ENCODE peak calls at places on chromosomes 6 and 20, in six cellular contexts. One of them, this sample, is unnamed.

GRCh38 chr6:30679765-30680535 is 6.5 kb downstream of the PPP1R18 start:
- DNase-seq in PC-3: no peak
- DNase-seq in heart right ventricle: no peak
- DNase-seq in left lung: no peak
- DNase-seq in choroid plexus epithelial cell: no peak
- DNase-seq in GM20000: no peak
- DNase-seq in this sample: no peak

GRCh38 chr20:39968495-39968894 is 720.5 kb downstream of the MAFB start:
- DNase-seq in left lung: no peak
- DNase-seq in heart right ventricle: no peak
- DNase-seq in GM20000: no peak
- DNase-seq in PC-3: no peak
- DNase-seq in choroid plexus epithelial cell: no peak
- DNase-seq in this sample: no peak

GRCh38 chr6:113306552-113307145 is 550.5 kb upstream of the MARCKS start:
- DNase-seq in choroid plexus epithelial cell: peak
- DNase-seq in GM20000: peak
- DNase-seq in PC-3: peak
- DNase-seq in left lung: peak
- DNase-seq in heart right ventricle: peak
- DNase-seq in this sample: peak

GRCh38 chr6:3650959-3651697 is 100.4 kb downstream of the PXDC1 start:
- DNase-seq in GM20000: no peak
- DNase-seq in left lung: no peak
- DNase-seq in PC-3: no peak
- DNase-seq in choroid plexus epithelial cell: no peak
- DNase-seq in heart right ventricle: no peak
- DNase-seq in this sample: no peak

GRCh38 chr20:7272512-7272911 is 505.0 kb downstream of the BMP2 start:
- DNase-seq in left lung: no peak
- DNase-seq in heart right ventricle: no peak
- DNase-seq in choroid plexus epithelial cell: peak
- DNase-seq in GM20000: no peak
- DNase-seq in PC-3: peak
- DNase-seq in this sample: no peak

GRCh38 chr6:163738725-163739124 is 324.2 kb downstream of the QKI start:
- DNase-seq in GM20000: no peak
- DNase-seq in heart right ventricle: no peak
- DNase-seq in PC-3: no peak
- DNase-seq in choroid plexus epithelial cell: peak
- DNase-seq in left lung: no peak
- DNase-seq in this sample: peak

GRCh38 chr6:93391982-93392381 is 27.4 kb downstream of the EPHA7 start:
- DNase-seq in GM20000: no peak
- DNase-seq in left lung: no peak
- DNase-seq in heart right ventricle: no peak
- DNase-seq in PC-3: no peak
- DNase-seq in choroid plexus epithelial cell: peak
- DNase-seq in this sample: no peak

GRCh38 chr6:166029506-166029905 is 138.1 kb downstream of the TBXT start:
- DNase-seq in heart right ventricle: no peak
- DNase-seq in choroid plexus epithelial cell: peak
- DNase-seq in GM20000: peak
- DNase-seq in PC-3: no peak
- DNase-seq in left lung: no peak
- DNase-seq in this sample: no peak

GRCh38 chr6:296151-297122 is 4.2 kb downstream of the DUSP22 start:
- DNase-seq in PC-3: no peak
- DNase-seq in choroid plexus epithelial cell: peak
- DNase-seq in left lung: no peak
- DNase-seq in heart right ventricle: peak
- DNase-seq in GM20000: peak
- DNase-seq in this sample: peak

GRCh38 chr6:150048099-150048498 is 20.8 kb downstream of the ULBP3 start:
- DNase-seq in left lung: no peak
- DNase-seq in heart right ventricle: no peak
- DNase-seq in GM20000: no peak
- DNase-seq in choroid plexus epithelial cell: no peak
- DNase-seq in PC-3: no peak
- DNase-seq in this sample: no peak

GRCh38 chr20:23666698-23667097 is 22.1 kb downstream of the CST4 start:
- DNase-seq in heart right ventricle: peak
- DNase-seq in PC-3: no peak
- DNase-seq in choroid plexus epithelial cell: no peak
- DNase-seq in GM20000: no peak
- DNase-seq in left lung: no peak
- DNase-seq in this sample: no peak

GRCh38 chr6:43299338-43300293 is 1.6 kb downstream of the SLC22A7 start:
- DNase-seq in left lung: no peak
- DNase-seq in choroid plexus epithelial cell: no peak
- DNase-seq in heart right ventricle: no peak
- DNase-seq in GM20000: peak
- DNase-seq in PC-3: no peak
- DNase-seq in this sample: no peak

GRCh38 chr20:4573564-4574355 is 147.9 kb upstream of the PRND start:
- DNase-seq in heart right ventricle: no peak
- DNase-seq in GM20000: no peak
- DNase-seq in choroid plexus epithelial cell: peak
- DNase-seq in PC-3: peak
- DNase-seq in left lung: no peak
- DNase-seq in this sample: no peak

GRCh38 chr6:122651604-122652003 is 41.4 kb downstream of the PKIB start:
- DNase-seq in choroid plexus epithelial cell: peak
- DNase-seq in left lung: no peak
- DNase-seq in GM20000: no peak
- DNase-seq in PC-3: peak
- DNase-seq in heart right ventricle: no peak
- DNase-seq in this sample: no peak

GRCh38 chr20:37452236-37452635 is 68.8 kb upstream of the NNAT start:
- DNase-seq in left lung: no peak
- DNase-seq in PC-3: no peak
- DNase-seq in choroid plexus epithelial cell: no peak
- DNase-seq in GM20000: no peak
- DNase-seq in heart right ventricle: no peak
- DNase-seq in this sample: no peak

GRCh38 chr20:48007356-48007755 is 222.1 kb upstream of the SULF2 start:
- DNase-seq in heart right ventricle: no peak
- DNase-seq in choroid plexus epithelial cell: no peak
- DNase-seq in PC-3: no peak
- DNase-seq in left lung: no peak
- DNase-seq in GM20000: no peak
- DNase-seq in this sample: no peak

GRCh38 chr6:6972456-6972855 is 135.3 kb upstream of the RREB1 start:
- DNase-seq in heart right ventricle: no peak
- DNase-seq in PC-3: peak
- DNase-seq in left lung: no peak
- DNase-seq in GM20000: no peak
- DNase-seq in choroid plexus epithelial cell: peak
- DNase-seq in this sample: no peak

GRCh38 chr20:62558779-62559178 is 83.0 kb upstream of the GATA5 start:
- DNase-seq in PC-3: no peak
- DNase-seq in GM20000: no peak
- DNase-seq in left lung: no peak
- DNase-seq in choroid plexus epithelial cell: no peak
- DNase-seq in heart right ventricle: peak
- DNase-seq in this sample: no peak

GRCh38 chr6:157869673-157870302 is 46.7 kb downstream of the SNX9 start:
- DNase-seq in PC-3: no peak
- DNase-seq in left lung: no peak
- DNase-seq in heart right ventricle: no peak
- DNase-seq in choroid plexus epithelial cell: no peak
- DNase-seq in GM20000: no peak
- DNase-seq in this sample: no peak

GRCh38 chr20:43799150-43799711 is 72.4 kb upstream of the GTSF1L start:
- DNase-seq in GM20000: no peak
- DNase-seq in left lung: no peak
- DNase-seq in PC-3: peak
- DNase-seq in heart right ventricle: no peak
- DNase-seq in choroid plexus epithelial cell: peak
- DNase-seq in this sample: no peak

GRCh38 chr20:18679020-18679419 is 91.2 kb downstream of the DTD1 start:
- DNase-seq in left lung: no peak
- DNase-seq in GM20000: no peak
- DNase-seq in heart right ventricle: no peak
- DNase-seq in PC-3: no peak
- DNase-seq in choroid plexus epithelial cell: peak
- DNase-seq in this sample: peak

GRCh38 chr6:40249935-40250334 is 315.7 kb upstream of the MOCS1 start:
- DNase-seq in choroid plexus epithelial cell: no peak
- DNase-seq in left lung: no peak
- DNase-seq in PC-3: no peak
- DNase-seq in GM20000: no peak
- DNase-seq in heart right ventricle: no peak
- DNase-seq in this sample: no peak

GRCh38 chr20:22442318-22442717 is 142.1 kb downstream of the FOXA2 start:
- DNase-seq in PC-3: no peak
- DNase-seq in GM20000: no peak
- DNase-seq in heart right ventricle: no peak
- DNase-seq in choroid plexus epithelial cell: no peak
- DNase-seq in left lung: no peak
- DNase-seq in this sample: no peak

GRCh38 chr20:14948416-14948815 is 611.0 kb upstream of the FLRT3 start:
- DNase-seq in PC-3: peak
- DNase-seq in heart right ventricle: no peak
- DNase-seq in GM20000: no peak
- DNase-seq in left lung: no peak
- DNase-seq in choroid plexus epithelial cell: peak
- DNase-seq in this sample: no peak

GRCh38 chr6:138226011-138226410 is 7.7 kb upstream of the PBOV1 start:
- DNase-seq in heart right ventricle: no peak
- DNase-seq in choroid plexus epithelial cell: no peak
- DNase-seq in PC-3: no peak
- DNase-seq in GM20000: no peak
- DNase-seq in left lung: no peak
- DNase-seq in this sample: no peak

GRCh38 chr6:142822882-142823578 is 121.9 kb downstream of the HIVEP2 start:
- DNase-seq in PC-3: no peak
- DNase-seq in left lung: peak
- DNase-seq in GM20000: no peak
- DNase-seq in choroid plexus epithelial cell: no peak
- DNase-seq in heart right ventricle: no peak
- DNase-seq in this sample: no peak